ENCODE peak calls at places on chromosomes 6 and 20, in four cellular contexts. L is PC-3, F is DND-41, X is PC-9. J is an unnamed sample.

GRCh38 chr20:13430346-13431002 is 208.3 kb downstream of the TASP1 start:
- DNase-seq in L (peak), F (peak), X (peak), J (peak)

GRCh38 chr20:5402903-5403531 is 86.3 kb upstream of the PROKR2 start:
- DNase-seq in L (peak), F (peak), X (peak), J (no peak)

GRCh38 chr6:26243742-26244141 is 121.3 kb upstream of the BTN3A2 start:
- DNase-seq in L (peak), F (no peak), X (no peak), J (no peak)

GRCh38 chr6:22194188-22194921 is 102.5 kb downstream of the PRL start:
- DNase-seq in L (no peak), F (no peak), X (no peak), J (peak)

GRCh38 chr6:170003027-170003426 is 251.6 kb downstream of the ERMARD start:
- DNase-seq in L (no peak), F (no peak), X (no peak), J (no peak)

GRCh38 chr6:110178626-110179405 is 654 bp downstream of the WASF1 start:
- DNase-seq in L (peak), F (peak), X (peak), J (peak)

GRCh38 chr6:129634411-129635230 is 75.4 kb downstream of the ARHGAP18 start:
- DNase-seq in L (no peak), F (no peak), X (no peak), J (peak)

GRCh38 chr6:151242420-151242841 is 2.7 kb downstream of the AKAP12 start:
- DNase-seq in L (no peak), F (no peak), X (no peak), J (peak)

GRCh38 chr6:27076116-27076515 is 171.4 kb upstream of the PRSS16 start:
- DNase-seq in L (no peak), F (no peak), X (no peak), J (no peak)

GRCh38 chr6:158285321-158285960 is 26.8 kb upstream of the TULP4 start:
- DNase-seq in L (no peak), F (no peak), X (no peak), J (peak)

GRCh38 chr6:158287047-158287446 is 25.2 kb upstream of the TULP4 start:
- DNase-seq in L (no peak), F (no peak), X (no peak), J (no peak)

GRCh38 chr6:158284340-158285210 is 27.7 kb upstream of the TULP4 start:
- DNase-seq in L (no peak), F (no peak), X (no peak), J (peak)

GRCh38 chr6:158286413-158286812 is 25.9 kb upstream of the TULP4 start:
- DNase-seq in L (peak), F (no peak), X (no peak), J (peak)

GRCh38 chr6:158283304-158284005 is 28.8 kb upstream of the TULP4 start:
- DNase-seq in L (no peak), F (no peak), X (no peak), J (peak)
- TF ChIP-seq EZH2 in L (no peak), F (no peak), X (no peak), J (no peak)

GRCh38 chr20:63028461-63028921 is 21.7 kb upstream of the BHLHE23 start:
- DNase-seq in L (no peak), F (no peak), X (no peak), J (no peak)

GRCh38 chr20:63027425-63028389 is 20.9 kb upstream of the BHLHE23 start:
- DNase-seq in L (peak), F (no peak), X (no peak), J (no peak)

GRCh38 chr20:63024573-63025392 is 18.0 kb upstream of the BHLHE23 start:
- DNase-seq in L (no peak), F (no peak), X (no peak), J (no peak)

GRCh38 chr20:63025534-63026331 is 19.0 kb upstream of the BHLHE23 start:
- DNase-seq in L (peak), F (no peak), X (no peak), J (peak)

GRCh38 chr20:63026582-63027424 is 20.0 kb upstream of the BHLHE23 start:
- DNase-seq in L (no peak), F (no peak), X (no peak), J (no peak)
- TF ChIP-seq EZH2 in L (no peak), F (no peak), X (no peak), J (no peak)

GRCh38 chr6:121485359-121485809 is 49.9 kb downstream of the GJA1 start:
- DNase-seq in L (peak), F (no peak), X (no peak), J (no peak)
- TF ChIP-seq EZH2 in L (no peak), F (no peak), X (no peak), J (no peak)

GRCh38 chr6:41503841-41504525 is 42.2 kb upstream of the FOXP4 start:
- DNase-seq in L (peak), F (no peak), X (peak), J (peak)

GRCh38 chr6:41502607-41503434 is 43.4 kb upstream of the FOXP4 start:
- DNase-seq in L (no peak), F (no peak), X (no peak), J (peak)

GRCh38 chr6:41503435-41503768 is 42.8 kb upstream of the FOXP4 start:
- DNase-seq in L (no peak), F (no peak), X (no peak), J (no peak)

GRCh38 chr6:41505084-41506049 is 40.8 kb upstream of the FOXP4 start:
- DNase-seq in L (peak), F (peak), X (peak), J (peak)

GRCh38 chr6:41504526-41505021 is 41.6 kb upstream of the FOXP4 start:
- DNase-seq in L (peak), F (no peak), X (no peak), J (peak)
- TF ChIP-seq EZH2 in L (no peak), F (no peak), X (no peak), J (no peak)

GRCh38 chr6:10395946-10396577 is 18.8 kb downstream of the TFAP2A start:
- DNase-seq in L (no peak), F (no peak), X (no peak), J (no peak)

GRCh38 chr6:10397756-10398438 is 17.0 kb downstream of the TFAP2A start:
- DNase-seq in L (no peak), F (no peak), X (no peak), J (no peak)

GRCh38 chr6:10393544-10394225 is 21.2 kb downstream of the TFAP2A start:
- DNase-seq in L (no peak), F (no peak), X (no peak), J (no peak)

GRCh38 chr6:10396775-10397174 is 18.1 kb downstream of the TFAP2A start:
- DNase-seq in L (no peak), F (no peak), X (no peak), J (no peak)

DNA sequence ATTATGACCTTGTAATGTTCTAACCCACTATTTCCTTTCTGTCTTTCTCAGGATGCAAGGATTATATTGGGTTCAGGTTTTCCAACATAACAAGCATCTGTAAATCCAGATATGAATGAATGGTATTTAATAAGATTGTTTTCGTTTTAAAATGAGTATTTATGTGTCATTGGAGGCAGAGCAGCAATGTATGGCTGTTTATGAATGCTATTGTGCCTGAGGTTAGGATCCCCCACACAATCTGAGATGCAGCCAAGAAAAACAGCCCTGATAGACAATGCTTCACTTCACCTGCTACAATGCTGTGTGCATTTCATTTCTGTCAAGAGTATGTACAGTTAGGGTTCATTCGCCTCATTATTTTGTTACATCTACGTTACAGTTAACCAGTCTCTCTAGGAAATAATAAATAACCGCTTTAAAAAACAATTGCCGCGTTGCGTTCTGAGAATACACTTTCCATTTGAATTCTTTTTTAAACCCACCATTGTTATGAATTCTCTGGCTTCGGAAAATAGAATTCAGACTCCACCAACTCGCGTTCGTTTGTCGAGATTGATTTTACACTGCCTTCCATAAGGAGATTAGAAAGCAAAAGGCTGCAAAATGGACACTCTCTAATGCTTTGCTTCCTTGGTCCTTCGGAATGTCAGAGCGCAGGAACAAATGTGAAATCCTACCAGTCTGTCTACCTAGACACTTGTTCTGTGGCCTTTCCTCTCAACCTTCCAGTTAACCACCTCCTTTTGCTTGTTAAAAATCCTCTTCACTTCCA is 19.5 kb downstream of the TFAP2A start:
- DNase-seq in L (peak), F (no peak), X (no peak), J (no peak)
- TF ChIP-seq EZH2 in L (no peak), F (no peak), X (no peak), J (peak)

GRCh38 chr20:3082306-3082951 is 2.1 kb downstream of the AVP start:
- DNase-seq in L (no peak), F (no peak), X (no peak), J (no peak)
- TF ChIP-seq EZH2 in L (no peak), F (no peak), X (no peak), J (peak)

DNA sequence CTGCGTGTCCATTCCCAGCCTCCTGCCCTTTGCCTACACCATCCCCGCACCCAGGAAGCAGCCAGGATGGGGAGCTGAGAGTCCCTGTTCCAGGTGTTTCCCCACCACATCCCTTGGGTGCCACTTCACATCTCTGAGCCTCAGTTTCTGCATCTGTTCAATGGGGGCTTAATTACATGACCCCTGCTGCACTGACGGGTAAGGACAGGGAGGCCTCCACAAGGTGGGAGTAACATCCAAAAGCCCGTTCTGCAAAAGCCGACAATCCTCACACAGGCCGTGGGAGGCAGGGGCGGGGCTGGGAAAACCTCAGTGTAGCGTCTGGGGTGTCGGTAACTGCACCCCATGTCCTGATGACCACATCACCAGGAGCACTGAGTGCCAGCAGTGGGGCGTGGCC is 41.3 kb downstream of the GRM4 start:
- DNase-seq in L (no peak), F (no peak), X (no peak), J (no peak)
- TF ChIP-seq EZH2 in L (no peak), F (no peak), X (no peak), J (no peak)

DNA sequence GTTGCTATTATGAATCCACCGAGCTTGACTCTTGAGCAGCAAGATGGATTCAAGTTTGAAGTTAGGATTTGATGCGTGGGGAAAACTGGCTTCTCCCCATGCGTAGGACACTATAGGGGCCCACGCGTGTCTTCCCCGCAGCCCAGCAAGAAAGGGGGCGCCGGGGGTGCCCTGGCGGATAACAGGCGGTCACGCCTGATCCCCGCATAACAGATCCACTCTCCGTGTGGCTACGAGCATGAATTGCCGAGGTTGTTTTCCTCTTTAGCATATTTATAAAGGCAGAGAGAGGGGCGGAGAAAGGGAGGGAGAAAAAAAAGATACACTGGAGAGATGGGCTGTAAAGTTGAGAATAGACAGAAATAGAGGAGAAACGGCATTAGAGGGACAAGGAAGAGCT is 32.1 kb downstream of the TFAP2A start:
- DNase-seq in L (no peak), F (no peak), X (no peak), J (no peak)
- TF ChIP-seq EZH2 in L (no peak), F (no peak), X (no peak), J (no peak)

DNA sequence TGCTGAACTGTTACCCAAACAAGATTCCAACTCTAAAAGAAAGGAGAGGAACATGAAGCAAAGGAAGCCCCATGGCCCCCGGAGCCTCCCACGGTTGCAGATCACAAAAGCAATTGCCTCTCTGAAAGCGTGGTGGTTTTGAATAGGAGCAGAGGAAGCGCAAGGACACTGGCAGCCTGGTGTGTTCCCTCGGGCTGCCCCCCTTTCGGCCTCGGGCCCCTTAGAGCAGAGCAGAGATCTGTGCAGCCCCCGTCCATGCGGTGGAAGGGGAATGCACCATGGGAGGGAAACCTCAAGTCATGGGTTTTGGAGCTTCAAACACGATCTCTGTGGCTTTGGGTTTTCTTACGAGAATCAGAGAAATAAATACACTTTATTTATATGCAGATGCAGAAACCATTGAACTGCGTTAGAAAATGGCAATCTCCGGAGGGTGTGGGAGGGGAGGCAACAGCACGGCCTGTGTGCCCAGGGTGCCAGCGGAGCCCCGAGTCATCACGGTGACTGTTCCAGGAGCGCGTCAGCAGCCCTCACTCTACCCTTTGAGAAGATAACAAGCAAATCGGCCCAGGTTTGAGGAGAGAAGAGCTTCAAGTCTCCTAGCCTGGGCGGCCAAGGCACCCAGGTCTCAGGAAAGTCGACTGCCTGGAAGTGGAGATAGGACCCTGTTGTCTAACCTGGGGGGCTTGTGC is 20.5 kb downstream of the FOXF2 start:
- DNase-seq in L (no peak), F (no peak), X (no peak), J (no peak)
- TF ChIP-seq EZH2 in L (no peak), F (no peak), X (no peak), J (no peak)

GRCh38 chr20:38806855-38807655 is 1.6 kb downstream of the PPP1R16B start:
- DNase-seq in L (no peak), F (no peak), X (no peak), J (no peak)
- TF ChIP-seq EZH2 in L (no peak), F (no peak), X (no peak), J (no peak)